ENCODE peak calls at places on chromosome 2, in six cellular contexts. V, W, O, E, A and X are unnamed samples.

GRCh38 chr2:65397122-65397521 is 35.3 kb downstream of the SPRED2 start:
- DNase-seq in V (no peak), W (no peak), O (no peak), E (no peak), A (no peak), X (no peak)

GRCh38 chr2:121771976-121772742 is 16.7 kb downstream of the TSN start:
- DNase-seq in V (peak; percentile 15), W (no peak), O (no peak), E (no peak), A (no peak), X (no peak)

GRCh38 chr2:67221266-67221665 is 175.9 kb upstream of the ETAA1 start:
- DNase-seq in V (no peak), W (no peak), O (no peak), E (no peak), A (no peak), X (no peak)

GRCh38 chr2:85514323-85514722 is 24.6 kb upstream of the MAT2A start:
- DNase-seq in V (no peak), W (no peak), O (no peak), E (no peak), A (no peak), X (no peak)

GRCh38 chr2:147082850-147083522 is 761.8 kb upstream of the ACVR2A start:
- DNase-seq in V (peak; percentile 32), W (peak; percentile 66), O (no peak), E (peak; percentile 45), A (no peak), X (peak; percentile 46)

GRCh38 chr2:131032393-131032836 is 60.8 kb downstream of the FAM168B start:
- DNase-seq in V (no peak), W (no peak), O (no peak), E (no peak), A (no peak), X (no peak)

GRCh38 chr2:117536139-117536538 is 278.4 kb upstream of the DDX18 start:
- DNase-seq in V (no peak), W (no peak), O (no peak), E (no peak), A (no peak), X (no peak)

GRCh38 chr2:230097424-230097823 is 28.7 kb upstream of the SLC16A14 start:
- DNase-seq in V (no peak), W (no peak), O (no peak), E (no peak), A (no peak), X (peak; percentile 6)

GRCh38 chr2:31075936-31076590 is 62.2 kb downstream of the GALNT14 start:
- DNase-seq in V (no peak), W (no peak), O (no peak), E (no peak), A (no peak), X (no peak)

GRCh38 chr2:28415010-28415409 is 22.4 kb downstream of the FOSL2 start:
- DNase-seq in V (no peak), W (no peak), O (no peak), E (no peak), A (no peak), X (no peak)

GRCh38 chr2:241868661-241869081 is 858 bp upstream of the RTP5 start:
- DNase-seq in V (no peak), W (no peak), O (no peak), E (no peak), A (no peak), X (no peak)

GRCh38 chr2:68936889-68937288 is 15.8 kb downstream of the GKN2 start:
- DNase-seq in V (no peak), W (no peak), O (no peak), E (no peak), A (no peak), X (no peak)

GRCh38 chr2:20476950-20477349 is 30.1 kb downstream of the RHOB start:
- DNase-seq in V (no peak), W (no peak), O (no peak), E (no peak), A (no peak), X (no peak)

GRCh38 chr2:41826921-41827320 is 220.9 kb upstream of the PKDCC start:
- DNase-seq in V (no peak), W (no peak), O (no peak), E (no peak), A (no peak), X (no peak)

GRCh38 chr2:173288561-173288960 is 66.1 kb upstream of the CDCA7 start:
- DNase-seq in V (peak; percentile 15), W (no peak), O (no peak), E (no peak), A (no peak), X (no peak)

GRCh38 chr2:75604479-75604878 is 42.1 kb upstream of the MRPL19 start:
- DNase-seq in V (no peak), W (no peak), O (no peak), E (no peak), A (no peak), X (no peak)

GRCh38 chr2:66888791-66889631 is 454.1 kb downstream of the MEIS1 start:
- DNase-seq in V (peak; percentile 97), W (no peak), O (no peak), E (peak; percentile 12), A (no peak), X (no peak)

GRCh38 chr2:68811364-68811763 is 59.8 kb downstream of the BMP10 start:
- DNase-seq in V (no peak), W (no peak), O (peak; percentile 33), E (no peak), A (no peak), X (no peak)

GRCh38 chr2:174438146-174438886 is 42.8 kb downstream of the SCRN3 start:
- DNase-seq in V (no peak), W (no peak), O (no peak), E (no peak), A (no peak), X (no peak)

GRCh38 chr2:45554073-45554742 is 56.9 kb downstream of the SRBD1 start:
- DNase-seq in V (no peak), W (no peak), O (no peak), E (no peak), A (no peak), X (no peak)

GRCh38 chr2:223041527-223042109 is 10.4 kb upstream of the KCNE4 start:
- DNase-seq in V (peak; percentile 93), W (peak; percentile 86), O (peak; percentile 59), E (no peak), A (peak; percentile 57), X (no peak)

GRCh38 chr2:224039080-224039769 is at the start of gene SERPINE2:
- DNase-seq in V (no peak), W (peak; percentile 23), O (peak; percentile 69), E (peak; percentile 31), A (no peak), X (no peak)

GRCh38 chr2:216012133-216012829 is 1.1 kb downstream of the MREG start:
- DNase-seq in V (no peak), W (no peak), O (no peak), E (no peak), A (no peak), X (no peak)

GRCh38 chr2:178271629-178272333 is 77.5 kb downstream of the OSBPL6 start:
- DNase-seq in V (peak; percentile 43), W (peak; percentile 11), O (peak; percentile 83), E (peak; percentile 81), A (peak; percentile 13), X (peak; percentile 32)

GRCh38 chr2:164243315-164243714 is 378.0 kb downstream of the GRB14 start:
- DNase-seq in V (no peak), W (no peak), O (no peak), E (no peak), A (no peak), X (no peak)

GRCh38 chr2:144334551-144334950 is 185.4 kb downstream of the ZEB2 start:
- DNase-seq in V (no peak), W (no peak), O (no peak), E (no peak), A (no peak), X (no peak)

GRCh38 chr2:200336980-200337615 is 30.6 kb downstream of the SPATS2L start:
- DNase-seq in V (no peak), W (no peak), O (no peak), E (no peak), A (no peak), X (no peak)

GRCh38 chr2:102504833-102505232 is 31.8 kb downstream of the SLC9A4 start:
- DNase-seq in V (no peak), W (no peak), O (no peak), E (no peak), A (no peak), X (no peak)

GRCh38 chr2:231810905-231811304 is 24.7 kb downstream of the COPS7B start:
- DNase-seq in V (peak; percentile 46), W (no peak), O (no peak), E (no peak), A (no peak), X (no peak)

GRCh38 chr2:196307775-196308174 is 136.4 kb upstream of the STK17B start:
- DNase-seq in V (no peak), W (no peak), O (no peak), E (no peak), A (no peak), X (no peak)

GRCh38 chr2:157784823-157785175 is 91.3 kb downstream of the ACVR1 start:
- DNase-seq in V (no peak), W (no peak), O (no peak), E (no peak), A (no peak), X (no peak)
- TF ChIP-seq CTCF in V (no peak), W (no peak), O (no peak), E (no peak), A (no peak), X (no peak)

GRCh38 chr2:217996345-217996744 is 6.5 kb downstream of the TNS1 start:
- DNase-seq in V (peak; percentile 36), W (peak; percentile 81), O (peak; percentile 76), E (no peak), A (no peak), X (no peak)
- H3K4me3 ChIP-seq in V (peak overlapping the region; percentile 10), W (peak overlapping the region; percentile 32), O (no peak overlapping the region), E (no peak overlapping the region), A (no peak overlapping the region), X (no peak overlapping the region)

DNA sequence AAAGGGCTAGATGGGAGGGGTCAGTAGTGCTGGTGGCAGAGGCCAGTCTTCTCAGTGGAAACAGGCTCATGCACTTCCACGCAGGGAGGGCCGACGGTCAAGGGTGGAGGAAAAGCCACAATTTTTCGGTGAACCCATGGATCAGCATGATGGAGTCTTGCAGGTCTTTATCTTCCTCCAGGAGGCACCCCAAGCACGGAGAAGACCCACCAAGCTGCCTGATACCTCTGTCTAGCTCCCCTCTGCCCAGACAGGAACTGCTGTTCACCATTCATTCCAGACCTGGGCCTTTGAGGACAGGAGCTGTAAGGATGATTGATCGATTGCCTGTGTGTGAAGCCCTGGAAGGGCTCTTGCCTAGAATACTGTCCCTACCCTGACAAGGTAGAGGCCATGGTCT is 2.8 kb upstream of the LRRFIP1 start:
- DNase-seq in V (no peak), W (no peak), O (no peak), E (no peak), A (no peak), X (no peak)
- TF ChIP-seq CTCF in V (no peak), W (no peak), O (no peak), E (no peak), A (no peak), X (no peak)

DNA sequence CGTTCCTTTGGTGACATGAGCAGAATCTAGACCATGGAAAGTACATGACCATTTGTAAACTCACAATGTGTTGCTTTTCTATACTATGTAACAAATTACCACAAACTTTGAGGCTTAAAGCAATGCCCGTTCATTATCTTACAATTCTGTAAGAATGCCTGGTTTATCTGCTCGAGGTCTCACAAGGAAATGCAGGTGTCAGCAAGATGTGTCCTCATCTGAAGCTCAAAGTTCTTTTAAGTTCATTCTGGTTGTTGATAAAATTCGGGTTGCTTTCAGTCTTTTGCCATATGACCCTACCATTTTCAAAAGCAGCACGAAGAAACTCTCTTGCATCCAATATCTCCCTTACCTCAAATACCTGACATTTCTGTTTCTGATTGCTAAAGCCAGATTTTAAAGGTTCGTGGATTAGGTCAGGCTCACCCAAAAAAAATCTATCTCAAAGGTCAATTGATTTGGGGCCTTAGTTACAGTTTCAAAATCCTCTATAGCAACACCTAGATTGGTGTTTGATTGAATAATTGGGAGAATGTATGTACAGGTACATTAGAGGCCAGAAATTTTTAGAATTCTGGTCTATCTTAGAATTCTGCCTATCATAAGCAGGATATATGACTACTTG is 125.9 kb downstream of the TMEM131 start:
- DNase-seq in V (no peak), W (no peak), O (no peak), E (no peak), A (no peak), X (no peak)
- H3K4me3 ChIP-seq in V (peak overlapping the region; percentile 18), W (no peak overlapping the region), O (no peak overlapping the region), E (no peak overlapping the region), A (no peak overlapping the region), X (no peak overlapping the region)